ENCODE peak calls at places on chromosomes 3 and 15, in ten cellular contexts. K, Y, C, A, D, U, F, O, S and X are unnamed samples.

GRCh38 chr15:69784808-69785550 is 312.7 kb downstream of the TLE3 start:
- DNase-seq in S (no peak), F (no peak), U (peak), O (no peak), D (no peak), C (no peak), Y (no peak), A (no peak), K (no peak), X (no peak)

GRCh38 chr3:20405731-20406130 is 219.7 kb upstream of the SGO1 start:
- DNase-seq in Y (no peak), D (no peak), O (no peak), C (peak), A (no peak), K (no peak), F (peak), U (no peak), S (no peak), X (no peak)

GRCh38 chr3:13782501-13782900 is 97.4 kb downstream of the WNT7A start:
- DNase-seq in C (no peak), A (no peak), U (no peak), K (no peak), Y (no peak), F (no peak), S (no peak), D (no peak), O (no peak), X (no peak)

GRCh38 chr3:67863869-67864268 is 209.5 kb upstream of the SUCLG2 start:
- DNase-seq in A (no peak), S (no peak), C (no peak), Y (no peak), K (no peak), D (no peak), O (no peak), U (peak), F (no peak), X (no peak)

GRCh38 chr3:170107926-170108325 is 70.1 kb downstream of the GPR160 start:
- DNase-seq in U (peak), C (no peak), D (no peak), Y (no peak), F (peak), A (no peak), K (no peak), O (no peak), S (no peak), X (no peak)

GRCh38 chr3:143037867-143038266 is 36.5 kb downstream of the U2SURP start:
- DNase-seq in K (no peak), F (no peak), O (no peak), C (no peak), Y (no peak), S (no peak), D (no peak), U (no peak), A (no peak), X (no peak)

GRCh38 chr3:192802957-192803899 is 75.9 kb upstream of the FGF12 start:
- DNase-seq in D (peak), U (peak), S (no peak), K (no peak), Y (no peak), A (no peak), C (no peak), F (no peak), O (no peak), X (peak)

GRCh38 chr3:46100812-46101211 is 73.5 kb upstream of the XCR1 start:
- DNase-seq in O (no peak), S (no peak), C (no peak), K (no peak), D (no peak), U (no peak), A (no peak), Y (no peak), F (no peak), X (no peak)

GRCh38 chr3:117774130-117774529 is 1064.6 kb downstream of the TUSC7 start:
- DNase-seq in U (no peak), A (no peak), O (no peak), S (no peak), D (no peak), C (no peak), F (no peak), K (no peak), Y (no peak), X (no peak)

GRCh38 chr3:110414851-110415250 is 656.8 kb upstream of the NECTIN3 start:
- DNase-seq in A (no peak), D (no peak), K (no peak), U (peak), F (peak), O (no peak), Y (no peak), C (peak), S (no peak), X (no peak)

GRCh38 chr15:85047271-85047948 is 65.8 kb downstream of the PDE8A start:
- DNase-seq in D (no peak), O (no peak), K (no peak), Y (no peak), F (peak), U (peak), C (peak), A (peak), S (no peak), X (no peak)

GRCh38 chr3:182794455-182794773 is 1.1 kb downstream of the ATP11B start:
- DNase-seq in F (no peak), U (peak), Y (no peak), K (no peak), O (no peak), C (no peak), A (no peak), S (no peak), D (no peak), X (no peak)

GRCh38 chr3:82376883-82377282 is 615.4 kb upstream of the GBE1 start:
- DNase-seq in K (no peak), F (no peak), O (no peak), Y (no peak), D (no peak), C (no peak), U (no peak), A (no peak), S (no peak), X (no peak)

GRCh38 chr15:74170845-74171578 is 2.5 kb upstream of the ISLR start:
- DNase-seq in D (no peak), F (no peak), S (no peak), O (no peak), U (no peak), C (no peak), A (no peak), Y (no peak), K (no peak), X (no peak)

GRCh38 chr15:92832992-92833438 is 67.1 kb upstream of the CHD2 start:
- DNase-seq in A (no peak), K (no peak), D (peak), U (peak), C (no peak), F (no peak), S (no peak), Y (peak), O (no peak), X (no peak)

GRCh38 chr3:28745904-28746617 is 397.4 kb upstream of the AZI2 start:
- DNase-seq in O (no peak), C (no peak), F (no peak), U (peak), A (peak), S (no peak), D (no peak), Y (no peak), K (no peak), X (no peak)

GRCh38 chr3:189233225-189233858 is 61.6 kb downstream of the TPRG1 start:
- DNase-seq in A (peak), O (no peak), D (peak), C (peak), Y (peak), S (no peak), U (peak), F (peak), K (no peak), X (peak)

GRCh38 chr3:128592891-128593290 is 57.7 kb downstream of the RPN1 start:
- DNase-seq in K (no peak), C (no peak), S (no peak), A (no peak), D (no peak), Y (no peak), O (no peak), U (no peak), F (no peak), X (no peak)

GRCh38 chr15:41810651-41811431 is 17.1 kb upstream of the JMJD7 start:
- DNase-seq in K (no peak), S (no peak), D (no peak), Y (no peak), A (no peak), C (no peak), O (no peak), U (no peak), F (no peak), X (no peak)

GRCh38 chr15:98906712-98907083 is 100.9 kb downstream of the PGPEP1L start:
- DNase-seq in K (no peak), O (no peak), A (peak), F (no peak), U (peak), Y (no peak), C (no peak), S (no peak), D (no peak), X (no peak)

GRCh38 chr15:71790081-71790480 is 20.3 kb upstream of the NR2E3 start:
- DNase-seq in K (no peak), Y (no peak), U (no peak), C (peak), S (no peak), F (no peak), D (no peak), A (no peak), O (no peak), X (no peak)